ENCODE peak calls at places on chromosomes 13 and 19, in four cellular contexts. One of them, this sample, is unnamed.

GRCh38 chr19:41456342-41456918 is 13.5 kb downstream of the ERICH4 start:
- DNase-seq in BE2C: no peak
- DNase-seq in ovary: no peak
- DNase-seq in IMR-90: peak; percentile 56
- DNase-seq in this sample: no peak

GRCh38 chr19:33040994-33041827 is 23.5 kb downstream of the RHPN2 start:
- DNase-seq in BE2C: no peak
- DNase-seq in ovary: no peak
- DNase-seq in IMR-90: no peak
- DNase-seq in this sample: no peak

GRCh38 chr19:28444371-28444770 is 768.6 kb downstream of the UQCRFS1 start:
- DNase-seq in BE2C: no peak
- DNase-seq in ovary: no peak
- DNase-seq in IMR-90: no peak
- DNase-seq in this sample: no peak

GRCh38 chr19:38733493-38734175 is 10.6 kb downstream of the CAPN12 start:
- DNase-seq in BE2C: no peak
- DNase-seq in ovary: peak; percentile 20
- DNase-seq in IMR-90: no peak
- DNase-seq in this sample: peak; percentile 32

GRCh38 chr13:90968510-90968909 is 379.0 kb upstream of the MIR17HG start:
- DNase-seq in BE2C: peak; percentile 48
- DNase-seq in ovary: no peak
- DNase-seq in IMR-90: no peak
- DNase-seq in this sample: no peak

GRCh38 chr19:16794456-16794855 is 34.7 kb upstream of the SIN3B start:
- DNase-seq in BE2C: no peak
- DNase-seq in ovary: no peak
- DNase-seq in IMR-90: no peak
- DNase-seq in this sample: no peak

GRCh38 chr19:6022570-6023049 is 44.7 kb upstream of the RANBP3 start:
- DNase-seq in BE2C: no peak
- DNase-seq in ovary: no peak
- DNase-seq in IMR-90: no peak
- DNase-seq in this sample: no peak

GRCh38 chr19:7647156-7647555 is 10.2 kb downstream of the STXBP2 start:
- DNase-seq in BE2C: no peak
- DNase-seq in ovary: no peak
- DNase-seq in IMR-90: no peak
- DNase-seq in this sample: no peak

GRCh38 chr13:109517516-109517915 is 268.9 kb downstream of the IRS2 start:
- DNase-seq in BE2C: no peak
- DNase-seq in ovary: no peak
- DNase-seq in IMR-90: no peak
- DNase-seq in this sample: no peak

GRCh38 chr19:42246143-42246868 is 3.9 kb upstream of the GSK3A start:
- DNase-seq in BE2C: peak; percentile 83
- DNase-seq in ovary: peak; percentile 88
- DNase-seq in IMR-90: peak; percentile 83
- DNase-seq in this sample: peak; percentile 87

GRCh38 chr19:369876-370275 is 25.3 kb upstream of the MIER2 start:
- DNase-seq in BE2C: no peak
- DNase-seq in ovary: peak; percentile 5
- DNase-seq in IMR-90: no peak
- DNase-seq in this sample: no peak

GRCh38 chr19:3980353-3981251 is 4.7 kb downstream of the EEF2 start:
- DNase-seq in BE2C: no peak
- DNase-seq in ovary: peak; percentile 30
- DNase-seq in IMR-90: no peak
- DNase-seq in this sample: no peak

GRCh38 chr13:72651196-72651595 is 76.2 kb downstream of the MZT1 start:
- DNase-seq in BE2C: peak; percentile 19
- DNase-seq in ovary: no peak
- DNase-seq in IMR-90: no peak
- DNase-seq in this sample: no peak

GRCh38 chr13:30873519-30873918 is 32.6 kb upstream of the MEDAG start:
- DNase-seq in BE2C: peak; percentile 28
- DNase-seq in ovary: no peak
- DNase-seq in IMR-90: peak; percentile 19
- DNase-seq in this sample: no peak

GRCh38 chr13:37652596-37652995 is 54.0 kb upstream of the POSTN start:
- DNase-seq in BE2C: no peak
- DNase-seq in ovary: no peak
- DNase-seq in IMR-90: peak; percentile 58
- DNase-seq in this sample: no peak

GRCh38 chr19:11018179-11018578 is 57.3 kb downstream of the SMARCA4 start:
- DNase-seq in BE2C: no peak
- DNase-seq in ovary: no peak
- DNase-seq in IMR-90: no peak
- DNase-seq in this sample: no peak

GRCh38 chr13:101115762-101116161 is 300.5 kb downstream of the NALCN start:
- DNase-seq in BE2C: no peak
- DNase-seq in ovary: no peak
- DNase-seq in IMR-90: no peak
- DNase-seq in this sample: no peak

GRCh38 chr13:112699318-112699918 is 9.6 kb downstream of the ATP11A start:
- DNase-seq in BE2C: no peak
- DNase-seq in ovary: no peak
- DNase-seq in IMR-90: no peak
- DNase-seq in this sample: no peak

GRCh38 chr13:112759053-112759452 is 69.2 kb downstream of the ATP11A start:
- DNase-seq in BE2C: no peak
- DNase-seq in ovary: no peak
- DNase-seq in IMR-90: no peak
- DNase-seq in this sample: no peak

GRCh38 chr19:40342644-40343311 is 5.4 kb downstream of the C19orf47 start:
- DNase-seq in BE2C: no peak
- DNase-seq in ovary: no peak
- DNase-seq in IMR-90: no peak
- DNase-seq in this sample: no peak

GRCh38 chr19:32396046-32396652 is 9.4 kb upstream of the DPY19L3 start:
- DNase-seq in BE2C: no peak
- DNase-seq in ovary: no peak
- DNase-seq in IMR-90: no peak
- DNase-seq in this sample: no peak

GRCh38 chr19:4328243-4328990 is 10.2 kb downstream of the STAP2 start:
- DNase-seq in BE2C: peak; percentile 94
- DNase-seq in ovary: peak; percentile 99
- DNase-seq in IMR-90: peak; percentile 74
- DNase-seq in this sample: peak; percentile 90

GRCh38 chr13:21287331-21287907 is 111.0 kb downstream of the MRPL57 start:
- DNase-seq in BE2C: no peak
- DNase-seq in ovary: no peak
- DNase-seq in IMR-90: no peak
- DNase-seq in this sample: no peak

GRCh38 chr19:17610384-17610783 is 54.9 kb downstream of the COLGALT1 start:
- DNase-seq in BE2C: no peak
- DNase-seq in ovary: no peak
- DNase-seq in IMR-90: peak; percentile 14
- DNase-seq in this sample: no peak

GRCh38 chr19:42627916-42628315 is 33.2 kb upstream of the CEACAM8 start:
- DNase-seq in BE2C: no peak
- DNase-seq in ovary: no peak
- DNase-seq in IMR-90: no peak
- DNase-seq in this sample: no peak

GRCh38 chr13:94342436-94343242 is 136.8 kb downstream of the DCT start:
- DNase-seq in BE2C: no peak
- DNase-seq in ovary: no peak
- DNase-seq in IMR-90: no peak
- DNase-seq in this sample: no peak

GRCh38 chr19:2575734-2576481 is 100.0 kb downstream of the GADD45B start:
- DNase-seq in BE2C: peak; percentile 73
- DNase-seq in ovary: peak; percentile 88
- DNase-seq in IMR-90: peak; percentile 69
- DNase-seq in this sample: peak; percentile 91

GRCh38 chr19:18675779-18676178 is 7.7 kb upstream of the CRTC1 start:
- DNase-seq in BE2C: peak; percentile 31
- DNase-seq in ovary: no peak
- DNase-seq in IMR-90: no peak
- DNase-seq in this sample: no peak

GRCh38 chr13:113930711-113931637 is 42.9 kb downstream of the C13orf46 start:
- DNase-seq in BE2C: no peak
- DNase-seq in ovary: no peak
- DNase-seq in IMR-90: no peak
- DNase-seq in this sample: no peak

GRCh38 chr19:58569943-58570670 is 3.0 kb downstream of the MZF1 start:
- DNase-seq in BE2C: no peak
- DNase-seq in ovary: peak; percentile 27
- DNase-seq in IMR-90: no peak
- DNase-seq in this sample: peak; percentile 25

DNA sequence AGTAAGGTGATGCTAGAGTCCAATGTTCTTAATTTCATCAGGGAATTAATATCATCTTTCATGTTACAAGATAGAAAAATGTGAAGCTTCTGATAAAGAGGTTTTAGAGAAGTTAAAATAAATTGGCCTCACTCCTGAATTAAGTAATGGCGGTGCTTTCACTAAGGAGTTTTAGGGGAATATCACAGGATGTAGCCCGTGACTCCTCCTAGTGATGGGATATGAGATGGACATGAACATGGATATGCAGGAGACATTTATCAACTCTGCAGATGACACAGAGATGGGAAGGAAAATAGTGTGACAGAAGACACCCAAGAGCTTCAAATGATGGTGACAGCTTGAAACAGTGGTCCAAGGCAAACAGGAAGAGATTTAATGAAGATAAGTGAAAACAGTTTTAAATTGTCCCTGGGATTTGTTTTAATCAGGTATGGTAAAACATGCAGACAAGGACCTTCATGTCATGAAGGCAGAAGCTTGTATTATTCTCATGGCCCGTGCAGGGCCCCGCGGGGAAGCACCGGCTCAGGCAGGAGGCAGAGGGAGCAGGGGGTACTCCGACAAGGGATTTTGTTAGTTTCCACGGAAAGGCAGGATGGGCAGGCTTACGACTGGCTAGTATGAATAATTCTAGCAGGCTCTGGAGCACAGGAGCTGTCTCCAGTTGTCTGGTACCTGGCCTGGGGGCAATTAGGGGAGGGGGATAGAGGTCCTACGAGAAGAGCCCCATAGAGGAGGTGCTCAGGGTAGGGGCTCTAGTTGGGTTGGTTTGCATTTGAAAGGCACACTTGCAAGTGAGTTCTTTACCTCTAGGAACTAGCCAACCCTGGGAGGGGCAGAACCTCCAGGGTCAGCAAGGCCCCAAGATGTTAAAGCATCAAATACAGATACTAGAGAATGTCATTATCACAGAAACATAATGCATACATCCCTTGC is 38.7 kb upstream of the FARP1 start:
- DNase-seq in BE2C: no peak
- DNase-seq in ovary: no peak
- DNase-seq in IMR-90: peak; percentile 43
- DNase-seq in this sample: no peak
- H3K4me3 ChIP-seq in BE2C: no peak overlapping the region
- H3K4me3 ChIP-seq in ovary: no peak overlapping the region
- H3K4me3 ChIP-seq in IMR-90: no peak overlapping the region
- H3K4me3 ChIP-seq in this sample: no peak overlapping the region

GRCh38 chr13:50893211-50893852 is 16.3 kb upstream of the RNASEH2B start:
- DNase-seq in BE2C: no peak
- DNase-seq in ovary: no peak
- DNase-seq in IMR-90: peak; percentile 19
- DNase-seq in this sample: no peak
- H3K4me3 ChIP-seq in BE2C: no peak overlapping the region
- H3K4me3 ChIP-seq in ovary: no peak overlapping the region
- H3K4me3 ChIP-seq in IMR-90: no peak overlapping the region
- H3K4me3 ChIP-seq in this sample: no peak overlapping the region

DNA sequence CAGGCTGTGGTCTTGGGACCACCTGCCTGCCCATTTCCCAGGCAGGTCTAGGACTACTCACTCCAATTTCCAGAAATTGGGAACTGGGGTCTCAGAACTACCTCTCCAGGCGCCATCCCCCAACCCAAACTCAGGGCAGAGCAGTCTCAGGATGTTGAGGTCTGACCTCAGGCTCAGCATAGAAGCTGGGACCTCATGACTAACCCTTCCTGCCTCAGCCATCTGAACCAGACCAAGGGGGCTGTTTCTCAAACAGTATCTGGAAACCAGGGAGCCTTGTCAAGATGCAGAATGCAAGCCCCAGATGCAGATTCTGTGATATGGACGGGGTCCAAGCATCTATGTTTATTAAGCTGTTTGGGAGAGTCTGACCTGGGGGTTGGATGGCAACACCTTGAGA is 1.3 kb downstream of the FBXW9 start:
- DNase-seq in BE2C: no peak
- DNase-seq in ovary: no peak
- DNase-seq in IMR-90: no peak
- DNase-seq in this sample: no peak
- H3K4me3 ChIP-seq in BE2C: peak overlapping the region; percentile 92
- H3K4me3 ChIP-seq in ovary: no peak overlapping the region
- H3K4me3 ChIP-seq in IMR-90: no peak overlapping the region
- H3K4me3 ChIP-seq in this sample: no peak overlapping the region

DNA sequence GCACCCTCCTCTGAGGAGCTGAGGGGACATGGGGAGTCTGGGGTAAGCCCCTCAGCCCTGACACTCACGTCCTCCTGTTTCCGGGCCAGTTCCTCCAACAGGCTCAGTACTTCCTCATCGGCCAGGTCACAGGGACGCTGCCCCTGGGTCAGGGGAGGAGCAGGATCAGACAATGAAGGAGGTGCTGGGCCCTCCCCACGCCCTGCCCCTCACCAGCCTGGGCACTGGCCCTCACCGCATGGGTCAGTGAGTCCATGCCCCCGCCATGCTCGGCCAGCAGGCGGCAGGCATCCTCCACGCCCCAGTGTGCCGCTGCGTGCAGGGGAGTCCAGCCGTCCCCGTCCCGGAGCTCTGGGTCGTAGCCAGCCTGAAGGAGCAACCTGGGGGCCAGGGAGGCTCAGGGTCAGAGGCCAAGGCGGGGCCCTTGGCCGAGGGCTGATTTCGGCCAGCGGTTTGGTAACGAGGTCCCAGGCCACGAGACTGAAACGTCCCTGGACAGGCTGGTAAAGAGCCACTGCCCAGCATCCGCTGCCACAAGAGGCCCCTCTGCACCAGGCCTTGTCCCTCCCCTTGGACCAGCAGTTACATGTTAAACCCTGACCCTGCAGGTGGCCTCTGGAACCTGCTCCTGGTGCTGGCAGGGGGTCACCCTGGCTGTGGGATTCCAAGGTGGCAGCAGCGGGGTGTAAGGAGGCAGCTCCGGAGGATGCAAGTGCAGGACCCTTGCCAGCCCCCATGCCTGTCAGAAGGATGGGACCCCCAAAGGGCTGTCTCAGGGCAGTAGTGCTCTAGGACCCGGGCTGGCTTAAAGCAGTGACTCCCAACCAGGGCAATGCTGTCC is 18.5 kb downstream of the PPP1R12C start:
- DNase-seq in BE2C: no peak
- DNase-seq in ovary: no peak
- DNase-seq in IMR-90: no peak
- DNase-seq in this sample: no peak
- H3K4me3 ChIP-seq in BE2C: no peak overlapping the region
- H3K4me3 ChIP-seq in ovary: no peak overlapping the region
- H3K4me3 ChIP-seq in IMR-90: no peak overlapping the region
- H3K4me3 ChIP-seq in this sample: no peak overlapping the region